ENCODE peak calls at places on chromosomes 7 and 10, in seven cellular contexts. Y is IMR-90, R is mammary epithelial cell, H is tibial artery, W is cardiac muscle cell, T is astrocyte of the spinal cord, N is uterus. C is an unnamed sample.

GRCh38 chr7:100629117-100629711 is 12.1 kb downstream of the TFR2 start:
- DNase-seq in Y (no peak), R (no peak), H (no peak), W (peak), T (no peak), N (no peak), C (no peak)

GRCh38 chr7:157405501-157405900 is 68.7 kb downstream of the DNAJB6 start:
- DNase-seq in Y (no peak), R (no peak), H (no peak), W (no peak), T (no peak), N (no peak), C (no peak)

GRCh38 chr7:155203882-155204691 is 93.6 kb upstream of the INSIG1 start:
- DNase-seq in Y (no peak), R (no peak), H (no peak), W (no peak), T (no peak), N (no peak), C (no peak)

GRCh38 chr10:18085855-18086254 is 54.4 kb upstream of the CACNB2 start:
- DNase-seq in Y (no peak), R (no peak), H (no peak), W (no peak), T (no peak), N (no peak), C (no peak)

GRCh38 chr7:137987968-137988367 is 13.9 kb downstream of the CREB3L2 start:
- DNase-seq in Y (no peak), R (no peak), H (peak), W (no peak), T (no peak), N (no peak), C (no peak)

GRCh38 chr10:986881-987634 is 1.2 kb upstream of the GTPBP4 start:
- DNase-seq in Y (peak), R (peak), H (no peak), W (peak), T (peak), N (no peak), C (peak)

GRCh38 chr7:2808891-2809660 is 35.0 kb downstream of the GNA12 start:
- DNase-seq in Y (no peak), R (no peak), H (no peak), W (no peak), T (no peak), N (no peak), C (no peak)

GRCh38 chr10:122348951-122349361 is 25.6 kb upstream of the PLEKHA1 start:
- DNase-seq in Y (no peak), R (no peak), H (no peak), W (no peak), T (no peak), N (no peak), C (no peak)

GRCh38 chr10:116627386-116627933 is 6.7 kb downstream of the PNLIPRP2 start:
- DNase-seq in Y (no peak), R (peak), H (no peak), W (peak), T (no peak), N (no peak), C (no peak)

GRCh38 chr10:129956902-129957673 is 7.0 kb downstream of the EBF3 start:
- DNase-seq in Y (no peak), R (no peak), H (no peak), W (no peak), T (no peak), N (no peak), C (no peak)

GRCh38 chr7:74199551-74200355 is 10.1 kb upstream of the LAT2 start:
- DNase-seq in Y (no peak), R (no peak), H (no peak), W (no peak), T (peak), N (no peak), C (no peak)

GRCh38 chr7:82705831-82706230 is 262.3 kb upstream of the CACNA2D1 start:
- DNase-seq in Y (peak), R (no peak), H (no peak), W (no peak), T (no peak), N (no peak), C (no peak)

GRCh38 chr10:96236876-96237275 is 34.5 kb downstream of the BLNK start:
- DNase-seq in Y (no peak), R (no peak), H (no peak), W (no peak), T (no peak), N (no peak), C (no peak)

GRCh38 chr10:124565565-124566221 is 104.1 kb downstream of the LHPP start:
- DNase-seq in Y (no peak), R (no peak), H (no peak), W (peak), T (no peak), N (no peak), C (no peak)

GRCh38 chr10:111598433-111599059 is 521.7 kb downstream of the ADRA2A start:
- DNase-seq in Y (peak), R (peak), H (peak), W (peak), T (peak), N (peak), C (peak)

GRCh38 chr7:26684447-26684846 is 179.9 kb downstream of the SKAP2 start:
- DNase-seq in Y (peak), R (no peak), H (no peak), W (no peak), T (no peak), N (no peak), C (no peak)

GRCh38 chr10:119477444-119477843 is 65.1 kb downstream of the RGS10 start:
- DNase-seq in Y (no peak), R (no peak), H (no peak), W (no peak), T (no peak), N (no peak), C (no peak)

GRCh38 chr10:1434912-1435692 is 302.2 kb downstream of the ADARB2 start:
- DNase-seq in Y (no peak), R (no peak), H (no peak), W (no peak), T (no peak), N (no peak), C (no peak)

GRCh38 chr7:149669121-149669818 is 104.1 kb downstream of the ZNF467 start:
- DNase-seq in Y (peak), R (peak), H (no peak), W (peak), T (peak), N (no peak), C (peak)

GRCh38 chr10:69749180-69750010 is 52.3 kb upstream of the COL13A1 start:
- DNase-seq in Y (peak), R (no peak), H (no peak), W (no peak), T (peak), N (no peak), C (no peak)

GRCh38 chr10:126392068-126392467 is 3.8 kb upstream of the ADAM12 start:
- DNase-seq in Y (no peak), R (no peak), H (no peak), W (no peak), T (no peak), N (no peak), C (no peak)

GRCh38 chr7:74097937-74098614 is 14.5 kb downstream of the LIMK1 start:
- DNase-seq in Y (peak), R (peak), H (peak), W (peak), T (peak), N (peak), C (peak)

GRCh38 chr10:101817542-101818118 is 614 bp downstream of the OGA start:
- DNase-seq in Y (peak), R (peak), H (peak), W (peak), T (peak), N (peak), C (peak)

GRCh38 chr10:12902135-12902572 is 99.4 kb downstream of the CCDC3 start:
- DNase-seq in Y (peak), R (peak), H (peak), W (peak), T (peak), N (peak), C (peak)

GRCh38 chr7:149097088-149097487 is 6.6 kb upstream of the ZNF786 start:
- DNase-seq in Y (peak), R (no peak), H (no peak), W (no peak), T (no peak), N (no peak), C (no peak)

GRCh38 chr7:52260046-52260665 is 775.3 kb upstream of the POM121L12 start:
- DNase-seq in Y (no peak), R (no peak), H (no peak), W (no peak), T (no peak), N (no peak), C (no peak)

GRCh38 chr7:122528879-122529481 is 169.9 kb downstream of the RNF133 start:
- DNase-seq in Y (peak), R (peak), H (no peak), W (peak), T (peak), N (no peak), C (peak)

GRCh38 chr7:134366481-134366880 is 49.8 kb upstream of the SLC35B4 start:
- DNase-seq in Y (no peak), R (no peak), H (no peak), W (peak), T (no peak), N (no peak), C (no peak)

GRCh38 chr7:44290250-44290616 is 35.2 kb downstream of the CAMK2B start:
- DNase-seq in Y (no peak), R (no peak), H (peak), W (no peak), T (no peak), N (peak), C (no peak)

GRCh38 chr10:14153570-14154055 is 177.1 kb downstream of the FRMD4A start:
- DNase-seq in Y (peak), R (no peak), H (no peak), W (peak), T (peak), N (no peak), C (no peak)

GRCh38 chr7:34361663-34362250 is 296.3 kb upstream of the NPSR1 start:
- DNase-seq in Y (no peak), R (no peak), H (no peak), W (no peak), T (peak), N (no peak), C (no peak)

GRCh38 chr7:140698477-140698876 is 2.0 kb downstream of the NDUFB2 start:
- DNase-seq in Y (no peak), R (no peak), H (no peak), W (no peak), T (no peak), N (peak), C (no peak)

GRCh38 chr10:35752469-35753450 is 110.7 kb upstream of the FZD8 start:
- DNase-seq in Y (no peak), R (no peak), H (peak), W (peak), T (no peak), N (no peak), C (no peak)

GRCh38 chr10:76675951-76676587 is 961.5 kb downstream of the KCNMA1 start:
- DNase-seq in Y (no peak), R (peak), H (peak), W (peak), T (peak), N (peak), C (no peak)

GRCh38 chr7:44761207-44762161 is 12.8 kb downstream of the ZMIZ2 start:
- DNase-seq in Y (no peak), R (no peak), H (peak), W (peak), T (no peak), N (peak), C (no peak)

GRCh38 chr7:129781128-129781855 is 169.8 kb downstream of the NRF1 start:
- DNase-seq in Y (no peak), R (no peak), H (no peak), W (no peak), T (no peak), N (no peak), C (no peak)

GRCh38 chr10:124736491-124737136 is 7.6 kb downstream of the FAM53B start:
- DNase-seq in Y (peak), R (peak), H (no peak), W (peak), T (peak), N (peak), C (no peak)

GRCh38 chr7:107879400-107880035 is 11.5 kb upstream of the DLD start:
- DNase-seq in Y (peak), R (peak), H (no peak), W (peak), T (peak), N (no peak), C (no peak)

GRCh38 chr10:12594448-12594944 is 245.1 kb downstream of the CAMK1D start:
- DNase-seq in Y (no peak), R (no peak), H (no peak), W (no peak), T (no peak), N (no peak), C (no peak)

GRCh38 chr10:132503581-132504421 is 33.8 kb upstream of the INPP5A start:
- DNase-seq in Y (no peak), R (no peak), H (peak), W (no peak), T (no peak), N (no peak), C (no peak)

GRCh38 chr7:55087521-55087961 is 68.7 kb downstream of the EGFR start:
- DNase-seq in Y (no peak), R (no peak), H (no peak), W (no peak), T (no peak), N (no peak), C (no peak)

GRCh38 chr7:55084307-55084706 is 65.5 kb downstream of the EGFR start:
- DNase-seq in Y (no peak), R (no peak), H (no peak), W (no peak), T (no peak), N (no peak), C (no peak)

GRCh38 chr7:55083206-55083605 is 64.4 kb downstream of the EGFR start:
- DNase-seq in Y (peak), R (no peak), H (no peak), W (no peak), T (peak), N (no peak), C (no peak)

GRCh38 chr7:55085511-55086412 is 66.9 kb downstream of the EGFR start:
- DNase-seq in Y (no peak), R (no peak), H (no peak), W (no peak), T (no peak), N (no peak), C (no peak)

DNA sequence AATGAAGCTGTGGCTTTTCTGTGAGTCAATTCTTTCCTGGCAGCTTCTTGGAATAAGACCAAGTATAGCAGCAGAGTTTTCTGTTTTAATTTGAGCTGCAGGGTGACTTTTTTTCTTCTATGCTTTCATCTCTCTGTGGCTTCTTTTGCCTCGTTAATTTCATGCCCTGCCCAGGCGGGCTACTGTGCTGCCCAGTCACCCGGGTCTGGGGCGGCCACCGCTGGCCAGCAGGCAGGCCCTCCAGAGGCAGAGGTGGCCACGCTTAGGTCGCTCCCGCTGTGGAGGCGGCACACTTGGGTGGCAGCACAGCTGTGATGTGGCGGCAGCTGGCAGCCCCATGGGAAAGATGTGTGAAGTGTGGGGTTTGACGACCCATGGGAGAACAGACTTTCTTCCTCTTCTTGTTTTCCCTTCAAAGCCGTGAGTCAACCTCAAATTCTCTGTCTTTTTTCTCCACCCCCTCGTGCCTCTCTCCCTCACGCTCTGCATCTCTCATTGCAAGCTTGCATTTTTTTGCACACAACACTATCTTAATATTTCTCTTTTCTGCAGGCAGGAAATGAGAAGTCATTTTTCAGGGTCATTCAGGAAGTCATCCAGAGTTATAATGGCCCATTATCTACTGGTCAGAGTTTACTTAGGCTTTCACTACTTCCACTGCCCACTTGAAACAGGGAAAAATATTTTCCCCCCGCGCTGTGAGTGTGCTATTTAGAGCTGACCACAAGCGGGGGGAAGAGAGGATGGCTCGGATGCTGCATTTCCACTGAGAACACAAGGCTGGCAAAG is 67.8 kb downstream of the EGFR start:
- DNase-seq in Y (peak), R (peak), H (no peak), W (peak), T (peak), N (no peak), C (peak)
- TF ChIP-seq CTCF in Y (peak), R (no peak), H (no peak), W (no peak), T (no peak), N (no peak), C (no peak)

GRCh38 chr7:141702892-141703291 is 926 bp upstream of the DENND11 start:
- DNase-seq in Y (no peak), R (no peak), H (no peak), W (no peak), T (no peak), N (no peak), C (no peak)
- H3K4me3 ChIP-seq in Y (no peak), R (no peak), H (peak), W (peak), T (no peak), N (no peak), C (no peak)

DNA sequence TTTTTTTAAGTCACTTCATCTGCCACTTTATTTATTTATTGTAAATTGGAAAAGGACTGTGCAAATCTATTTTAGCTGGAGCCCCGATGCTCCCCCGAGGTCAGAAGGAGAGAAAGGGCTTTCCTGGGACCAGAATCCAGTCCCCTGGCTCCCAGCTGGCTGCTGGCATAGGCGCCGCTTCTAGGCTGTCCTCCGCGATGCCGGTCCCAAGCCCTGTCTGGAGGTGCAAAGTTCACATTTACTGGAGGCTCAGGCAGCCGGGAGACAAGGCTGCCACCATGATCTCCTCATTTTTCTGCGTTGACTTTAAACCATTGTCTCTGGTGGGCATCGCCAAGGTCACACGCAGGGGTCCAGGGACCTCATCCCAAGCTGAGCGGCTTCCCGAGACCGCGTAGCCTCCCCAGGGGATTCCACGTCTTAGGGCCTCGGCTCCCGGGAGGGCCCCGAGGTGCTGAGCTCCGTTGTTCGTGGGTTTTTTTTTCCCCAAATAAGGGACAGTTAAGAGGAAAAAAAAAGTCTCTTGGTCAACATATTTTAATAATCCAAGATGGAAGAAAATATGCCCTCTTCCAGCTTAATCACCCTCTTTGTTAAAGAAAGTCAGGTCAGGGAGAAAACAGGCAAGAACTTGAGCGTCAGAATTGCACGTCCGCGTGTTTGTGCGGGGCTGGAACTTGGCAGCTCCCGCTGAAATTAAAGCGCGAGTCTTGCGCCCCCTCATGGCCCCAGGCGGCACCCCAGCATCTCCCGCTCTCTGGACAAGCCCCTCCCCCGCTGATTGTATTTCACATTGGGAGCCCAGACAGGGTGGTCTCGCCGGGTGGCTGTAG is 11.9 kb downstream of the RGR start:
- DNase-seq in Y (peak), R (peak), H (no peak), W (peak), T (peak), N (no peak), C (no peak)
- TF ChIP-seq CTCF in Y (peak), R (peak), H (peak), W (peak), T (peak), N (no peak), C (peak)

GRCh38 chr7:124033807-124034753 is 1.2 kb upstream of the TMEM229A start:
- DNase-seq in Y (no peak), R (no peak), H (no peak), W (no peak), T (no peak), N (no peak), C (no peak)
- H3K4me3 ChIP-seq in Y (no peak), R (no peak), H (peak), W (no peak), T (no peak), N (peak), C (no peak)

DNA sequence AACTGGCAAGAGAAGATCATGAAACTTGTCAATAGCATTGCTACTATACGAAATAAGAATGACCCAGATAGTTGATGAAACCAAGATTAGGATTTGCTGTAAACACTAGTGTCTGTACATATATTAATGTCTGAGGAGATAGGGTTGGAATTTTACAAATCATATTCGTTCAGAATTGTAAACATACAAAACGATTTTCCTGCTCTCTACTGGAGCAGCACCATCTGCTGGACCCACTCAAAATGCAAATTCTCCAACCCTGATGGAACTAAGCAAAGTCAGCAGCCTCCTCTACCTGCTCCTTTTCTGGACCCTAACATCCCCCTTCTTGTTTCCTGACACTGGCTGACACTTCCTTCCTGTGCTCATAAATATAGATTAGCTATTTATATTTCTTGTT is 29.4 kb upstream of the SGMS1 start:
- DNase-seq in Y (peak), R (peak), H (no peak), W (peak), T (peak), N (no peak), C (no peak)
- TF ChIP-seq CTCF in Y (peak), R (peak), H (peak), W (peak), T (peak), N (peak), C (peak)

GRCh38 chr7:39606941-39607340 is 16.4 kb upstream of the RALA start:
- DNase-seq in Y (no peak), R (no peak), H (no peak), W (no peak), T (no peak), N (no peak), C (no peak)

GRCh38 chr7:39607865-39608264 is 15.5 kb upstream of the RALA start:
- DNase-seq in Y (no peak), R (no peak), H (no peak), W (no peak), T (no peak), N (no peak), C (no peak)

GRCh38 chr7:39609084-39609461 is 14.3 kb upstream of the RALA start:
- DNase-seq in Y (peak), R (peak), H (no peak), W (peak), T (peak), N (no peak), C (no peak)

GRCh38 chr7:39608278-39608677 is 15.1 kb upstream of the RALA start:
- DNase-seq in Y (no peak), R (no peak), H (no peak), W (no peak), T (no peak), N (no peak), C (no peak)

GRCh38 chr7:39609462-39610149 is 13.8 kb upstream of the RALA start:
- DNase-seq in Y (no peak), R (no peak), H (no peak), W (no peak), T (no peak), N (no peak), C (no peak)
- H3K4me3 ChIP-seq in Y (peak), R (no peak), H (peak), W (no peak), T (no peak), N (no peak), C (peak)

C was measured in HFF-Myc.